ENCODE peak calls at places on chromosomes 2 and 18, in nine cellular contexts. Y, M, A, Z, E, R, J, O and X are unnamed samples.

GRCh38 chr2:108905176-108905575 is 83.8 kb downstream of the EDAR start:
- DNase-seq in O (peak; percentile 38), R (no peak), A (no peak), Z (no peak), J (no peak), M (no peak), E (no peak), Y (no peak), X (peak; percentile 17)

GRCh38 chr2:177984739-177985138 is 87.8 kb downstream of the PDE11A start:
- DNase-seq in J (peak; percentile 8), Y (no peak), E (no peak), Z (no peak), M (no peak), O (no peak), R (no peak), A (no peak), X (peak; percentile 25)

GRCh38 chr2:132252894-132253264 is 91.1 kb upstream of the ANKRD30BL start:
- DNase-seq in O (no peak), M (no peak), R (no peak), A (no peak), Y (peak; percentile 53), E (no peak), Z (no peak), J (no peak), X (no peak)

GRCh38 chr2:217559084-217559483 is 443.7 kb downstream of the TNS1 start:
- DNase-seq in Z (no peak), M (no peak), R (no peak), O (no peak), Y (no peak), E (no peak), A (no peak), J (no peak), X (no peak)

GRCh38 chr2:191386938-191387536 is 141.8 kb downstream of the MYO1B start:
- DNase-seq in J (no peak), M (no peak), Y (no peak), E (no peak), Z (no peak), O (no peak), A (no peak), R (no peak), X (no peak)

GRCh38 chr2:86301711-86302202 is 35.7 kb downstream of the REEP1 start:
- DNase-seq in E (no peak), O (no peak), A (no peak), Z (peak; percentile 28), J (no peak), R (no peak), M (no peak), Y (no peak), X (no peak)

GRCh38 chr2:127048969-127049897 is 57.7 kb downstream of the BIN1 start:
- DNase-seq in Z (peak; percentile 53), E (no peak), Y (peak; percentile 67), J (no peak), R (peak; percentile 43), O (no peak), M (no peak), A (peak; percentile 41), X (peak; percentile 17)

GRCh38 chr2:234496835-234497591 is at the start of gene ARL4C:
- DNase-seq in A (peak; percentile 66), M (peak; percentile 53), Z (peak; percentile 82), E (peak; percentile 73), R (peak; percentile 69), O (peak; percentile 79), J (peak; percentile 69), Y (peak; percentile 94), X (peak; percentile 42)

GRCh38 chr2:12428324-12428723 is 288.4 kb upstream of the TRIB2 start:
- DNase-seq in A (no peak), Y (no peak), M (no peak), E (no peak), O (no peak), R (no peak), Z (no peak), J (no peak), X (no peak)

GRCh38 chr2:30655660-30656059 is 151.6 kb downstream of the CAPN13 start:
- DNase-seq in R (no peak), O (no peak), M (no peak), A (no peak), Y (no peak), Z (no peak), J (no peak), E (no peak), X (no peak)

GRCh38 chr2:191935247-191935646 is 88.4 kb upstream of the CAVIN2 start:
- DNase-seq in J (no peak), M (no peak), O (no peak), Z (no peak), Y (no peak), A (peak; percentile 56), E (no peak), R (no peak), X (no peak)

GRCh38 chr2:133421516-133422324 is 146.5 kb downstream of the NCKAP5 start:
- DNase-seq in J (no peak), E (no peak), O (no peak), A (no peak), Y (no peak), Z (no peak), M (no peak), R (no peak), X (peak; percentile 66)

GRCh38 chr2:62195421-62196277 is at the start of gene B3GNT2:
- DNase-seq in A (peak; percentile 88), R (peak; percentile 89), O (peak; percentile 82), Z (peak; percentile 93), Y (peak; percentile 95), E (peak; percentile 87), J (peak; percentile 80), M (peak; percentile 66), X (peak; percentile 89)

GRCh38 chr18:57959278-57959677 is 84.7 kb upstream of the NEDD4L start:
- DNase-seq in A (peak; percentile 57), O (peak; percentile 2), Z (peak; percentile 74), Y (no peak), R (no peak), M (no peak), E (no peak), J (no peak), X (peak; percentile 62)

GRCh38 chr2:235008584-235009044 is 56.8 kb downstream of the SH3BP4 start:
- DNase-seq in Y (peak; percentile 41), Z (no peak), M (no peak), R (no peak), E (no peak), J (peak; percentile 83), A (no peak), O (peak; percentile 83), X (peak; percentile 81)

DNA sequence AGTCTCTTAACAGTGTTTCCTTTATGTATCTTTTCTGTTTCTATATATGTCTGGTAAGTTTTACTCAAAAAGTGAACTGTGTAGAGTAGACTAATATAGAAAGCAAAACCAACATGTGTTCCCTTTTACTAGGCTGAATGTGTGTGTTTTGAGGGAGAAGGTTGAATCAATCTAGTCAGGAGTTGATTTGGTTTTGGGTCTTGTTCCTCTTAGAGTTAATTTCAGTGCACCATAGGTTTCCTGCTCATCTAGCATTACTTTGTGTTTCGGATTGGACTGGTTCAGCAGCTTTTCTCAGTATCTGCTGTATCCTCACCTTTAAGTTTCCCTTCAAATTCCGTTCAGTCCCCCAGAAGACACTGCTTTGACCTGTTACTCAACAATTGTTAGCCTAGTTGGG is 52.0 kb upstream of the TRIM43 start:
- DNase-seq in E (no peak), Y (no peak), M (no peak), A (no peak), R (no peak), Z (no peak), O (no peak), J (no peak), X (no peak)
- H3K9me3 ChIP-seq in E (no peaks in the 10 kb centered on the region), Y (no peaks in the 10 kb centered on the region), M (no peaks in the 10 kb centered on the region), A (no peaks in the 10 kb centered on the region), R (no peaks in the 10 kb centered on the region), Z (no peaks in the 10 kb centered on the region), O (no peaks in the 10 kb centered on the region), J (no peaks in the 10 kb centered on the region), X (no peaks in the 10 kb centered on the region)

DNA sequence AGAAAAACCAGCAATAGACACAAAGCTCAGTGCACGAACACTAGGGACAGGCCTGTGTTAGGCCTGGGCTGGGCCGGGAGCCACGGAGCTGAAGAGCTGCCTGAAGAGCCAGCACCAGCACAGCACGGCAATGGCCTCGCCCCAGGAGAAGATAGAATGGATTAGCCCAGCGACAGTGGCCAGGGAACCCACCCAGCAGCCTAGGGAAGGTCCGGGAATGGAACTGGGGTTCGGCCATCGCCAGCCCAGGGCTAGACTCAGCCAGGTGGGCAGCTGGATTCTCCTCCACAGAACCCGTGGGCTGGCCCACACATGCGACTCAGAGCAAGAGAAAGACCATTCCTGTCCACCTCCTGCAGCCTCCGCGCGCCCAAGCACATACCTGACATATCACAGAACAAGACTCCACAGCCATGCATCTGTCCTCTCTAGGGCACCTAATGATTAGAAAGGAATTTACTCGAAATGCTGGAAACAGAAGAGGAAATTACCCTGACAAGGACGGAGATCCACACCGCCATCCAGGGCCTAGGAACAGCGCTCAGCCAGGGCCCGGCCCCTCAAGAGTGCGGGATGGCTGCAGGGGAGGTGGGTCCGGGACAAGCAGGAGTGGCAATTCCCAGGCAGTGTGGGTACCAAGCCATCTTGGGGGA is 82.8 kb downstream of the TMEM18 start:
- DNase-seq in O (no peak), R (no peak), Z (no peak), J (no peak), Y (peak; percentile 64), A (no peak), M (no peak), E (no peak), X (no peak)
- H3K9me3 ChIP-seq in O (no peaks in the 10 kb centered on the region), R (no peaks in the 10 kb centered on the region), Z (no peaks in the 10 kb centered on the region), J (no peaks in the 10 kb centered on the region), Y (no peaks in the 10 kb centered on the region), A (no peaks in the 10 kb centered on the region), M (no peaks in the 10 kb centered on the region), E (no peaks in the 10 kb centered on the region), X (no peaks in the 10 kb centered on the region)

GRCh38 chr18:79897940-79898625 is 53.4 kb downstream of the SLC66A2 start:
- DNase-seq in E (no peak), A (no peak), R (no peak), J (no peak), O (no peak), Z (peak; percentile 52), M (peak; percentile 10), Y (peak; percentile 41), X (no peak)

GRCh38 chr18:79901665-79902064 is 49.8 kb downstream of the SLC66A2 start:
- DNase-seq in Y (no peak), O (no peak), J (no peak), E (no peak), R (no peak), Z (no peak), A (no peak), M (peak; percentile 11), X (no peak)

GRCh38 chr18:79898952-79899608 is 52.4 kb downstream of the SLC66A2 start:
- DNase-seq in Y (peak; percentile 66), A (no peak), R (no peak), M (no peak), O (no peak), E (no peak), J (peak; percentile 3), Z (peak; percentile 57), X (no peak)

GRCh38 chr18:79900610-79901570 is 50.6 kb downstream of the SLC66A2 start:
- DNase-seq in A (no peak), O (no peak), Y (peak; percentile 71), M (peak; percentile 14), R (peak; percentile 46), Z (peak; percentile 59), E (no peak), J (no peak), X (no peak)

GRCh38 chr18:79899609-79900435 is 51.6 kb downstream of the SLC66A2 start:
- DNase-seq in M (no peak), O (no peak), Z (no peak), J (no peak), A (no peak), E (no peak), Y (peak; percentile 63), R (peak; percentile 49), X (no peak)
- H3K9me3 ChIP-seq in M (peaks cover 79% of the 10 kb centered on the region), O (peaks cover 33% of the 10 kb centered on the region), Z (peaks cover 11% of the 10 kb centered on the region), J (no peaks in the 10 kb centered on the region), A (peaks cover 24% of the 10 kb centered on the region), E (no peaks in the 10 kb centered on the region), Y (peaks cover 11% of the 10 kb centered on the region), R (peaks cover 3% of the 10 kb centered on the region), X (no peaks in the 10 kb centered on the region)

GRCh38 chr2:141810148-141810547 is 320.7 kb downstream of the LRP1B start:
- DNase-seq in M (no peak), J (no peak), Z (no peak), Y (no peak), R (no peak), O (no peak), E (no peak), A (no peak), X (no peak)
- H3K9me3 ChIP-seq in M (no peaks in the 10 kb centered on the region), J (no peaks in the 10 kb centered on the region), Z (no peaks in the 10 kb centered on the region), Y (no peaks in the 10 kb centered on the region), R (no peaks in the 10 kb centered on the region), O (no peaks in the 10 kb centered on the region), E (no peaks in the 10 kb centered on the region), A (peaks cover 3% of the 10 kb centered on the region), X (no peaks in the 10 kb centered on the region)